ENCODE peak calls at places on chromosomes 11 and 22, in seven cellular contexts. G, J, T, E, F, S and R are unnamed samples.

GRCh38 chr22:48894064-48894671 is 933.5 kb downstream of the BRD1 start:
- DNase-seq in T (no peak), J (no peak), F (peak; percentile 52), G (no peak), E (no peak), S (no peak), R (no peak)

GRCh38 chr11:19455731-19456130 is 215.0 kb upstream of the E2F8 start:
- DNase-seq in J (peak; percentile 30), G (peak; percentile 55), T (no peak), E (peak; percentile 34), F (no peak), S (no peak), R (peak; percentile 11)

GRCh38 chr22:19759459-19759993 is 1.1 kb upstream of the TBX1 start:
- DNase-seq in J (no peak), T (no peak), F (no peak), S (no peak), G (no peak), E (no peak), R (no peak)

GRCh38 chr11:90213322-90213721 is 9.5 kb downstream of the CHORDC1 start:
- DNase-seq in G (no peak), F (no peak), J (no peak), S (no peak), T (no peak), E (no peak), R (no peak)

GRCh38 chr11:75264356-75264755 is 23.8 kb downstream of the TPBGL start:
- DNase-seq in J (no peak), T (no peak), G (no peak), F (no peak), S (no peak), E (no peak), R (no peak)

GRCh38 chr11:6260207-6260726 is 629 bp downstream of the CCKBR start:
- DNase-seq in J (no peak), F (no peak), G (no peak), S (no peak), E (no peak), T (no peak), R (no peak)

GRCh38 chr11:71210861-71211260 is 41.5 kb downstream of the SHANK2 start:
- DNase-seq in S (no peak), E (no peak), G (no peak), T (no peak), F (no peak), J (no peak), R (no peak)

GRCh38 chr11:133810179-133810550 is 35.1 kb downstream of the SPATA19 start:
- DNase-seq in G (no peak), S (no peak), F (no peak), T (no peak), E (no peak), J (no peak), R (no peak)

GRCh38 chr11:119188887-119189286 is 3.6 kb downstream of the NHERF4 start:
- DNase-seq in J (no peak), S (no peak), G (no peak), F (no peak), E (no peak), T (no peak), R (no peak)

GRCh38 chr11:119189393-119189792 is 4.1 kb downstream of the NHERF4 start:
- DNase-seq in S (no peak), E (no peak), F (no peak), G (no peak), J (no peak), T (no peak), R (no peak)

GRCh38 chr11:119188067-119188466 is 2.8 kb downstream of the NHERF4 start:
- DNase-seq in F (no peak), G (no peak), E (no peak), S (no peak), J (no peak), T (no peak), R (no peak)

GRCh38 chr11:119187123-119187892 is 2.0 kb downstream of the NHERF4 start:
- DNase-seq in G (no peak), S (no peak), E (no peak), J (no peak), T (no peak), F (no peak), R (no peak)

DNA sequence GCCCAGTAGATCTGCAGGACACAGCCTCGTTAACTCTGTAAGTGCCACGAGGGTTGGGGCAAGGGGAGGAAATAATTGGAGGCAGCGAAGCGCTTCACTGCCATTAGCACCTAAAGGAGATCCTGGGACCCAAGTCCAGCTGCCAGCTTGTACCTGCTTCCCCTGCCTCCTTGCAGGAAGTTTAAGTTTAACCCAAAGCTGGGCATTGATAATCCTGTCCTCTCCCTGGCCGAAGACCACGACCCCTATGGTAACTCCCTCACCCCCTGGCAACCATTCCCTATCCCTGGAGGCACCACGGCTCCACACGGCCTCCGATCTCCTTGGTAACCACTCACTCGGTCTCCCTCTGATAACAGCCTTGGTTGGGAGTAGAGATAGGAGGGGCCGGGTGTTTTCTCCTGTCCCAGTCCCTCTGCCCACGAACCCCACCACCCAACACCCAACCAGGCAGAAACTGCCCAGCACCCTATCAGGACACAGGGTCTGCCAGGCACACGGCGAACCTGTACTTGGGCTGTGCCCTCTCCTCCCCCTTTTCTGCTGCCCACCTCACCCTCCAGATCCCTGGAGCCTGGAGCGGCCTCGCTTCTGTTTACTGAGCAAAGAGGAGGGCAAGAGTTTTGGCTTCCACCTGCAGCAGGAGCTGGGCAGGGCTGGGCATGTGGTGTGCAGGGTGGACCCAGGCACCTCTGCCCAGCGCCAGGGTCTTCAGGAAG is 800 bp downstream of the NHERF4 start:
- DNase-seq in J (no peak), T (no peak), S (no peak), G (no peak), E (no peak), F (no peak), R (no peak)
- H3K4me3 ChIP-seq in J (no peak overlapping the region), T (no peak overlapping the region), S (no peak overlapping the region), G (no peak overlapping the region), E (no peak overlapping the region), F (no peak overlapping the region), R (no peak overlapping the region)

GRCh38 chr11:63938481-63939350 is at the start of gene NAA40:
- DNase-seq in S (peak; percentile 99), G (peak; percentile 95), F (peak; percentile 95), J (peak; percentile 94), T (peak; percentile 99), E (peak; percentile 87), R (peak; percentile 96)
- TF ChIP-seq CTCF in S (no peak), G (no peak), F (no peak), J (peak; percentile 5), T (no peak), E (no peak), R (no peak)

DNA sequence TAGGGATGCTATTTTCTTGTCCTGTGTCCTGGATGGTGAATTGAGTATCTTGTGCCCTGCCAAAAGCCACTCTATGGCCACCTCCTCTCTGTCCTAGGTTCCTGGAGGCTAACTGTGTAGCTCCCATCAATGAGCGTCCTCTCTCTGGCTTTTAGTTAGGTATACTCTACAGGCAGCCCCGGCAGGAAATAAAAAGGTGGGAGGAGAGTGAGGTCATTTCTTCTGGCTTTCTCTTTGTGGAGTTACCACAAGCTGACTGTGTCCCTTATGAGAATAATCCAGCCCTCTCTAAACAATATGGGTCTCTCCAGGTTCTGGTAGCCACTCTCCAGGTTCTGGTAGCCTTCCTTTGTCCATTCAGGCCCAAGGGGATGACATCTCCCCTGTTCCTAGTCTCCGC is 11.7 kb upstream of the ASPHD2 start:
- DNase-seq in T (peak; percentile 15), G (no peak), J (no peak), S (no peak), E (no peak), F (no peak), R (no peak)
- H3K4me3 ChIP-seq in T (peak overlapping the region; percentile 35), G (no peak overlapping the region), J (no peak overlapping the region), S (no peak overlapping the region), E (no peak overlapping the region), F (no peak overlapping the region), R (no peak overlapping the region)

GRCh38 chr22:31148516-31148915 is 8.2 kb upstream of the PLA2G3 start:
- DNase-seq in T (no peak), G (peak; percentile 77), S (no peak), J (peak; percentile 35), F (peak; percentile 30), E (no peak), R (peak; percentile 57)

GRCh38 chr22:31148953-31149627 is 8.8 kb upstream of the PLA2G3 start:
- DNase-seq in F (peak; percentile 75), S (peak; percentile 89), E (peak; percentile 66), T (peak; percentile 70), J (peak; percentile 80), G (peak; percentile 92), R (peak; percentile 80)

GRCh38 chr22:31153357-31153756 is 6.6 kb upstream of the RNF185 start:
- DNase-seq in T (no peak), E (no peak), S (no peak), J (no peak), F (peak; percentile 16), G (no peak), R (no peak)

GRCh38 chr22:31151872-31152271 is 8.1 kb upstream of the RNF185 start:
- DNase-seq in F (no peak), J (no peak), E (no peak), T (no peak), G (no peak), S (no peak), R (no peak)

GRCh38 chr22:31150615-31151014 is 9.4 kb upstream of the RNF185 start:
- DNase-seq in S (peak; percentile 15), E (no peak), J (no peak), F (no peak), G (peak; percentile 29), T (peak; percentile 18), R (no peak)
- TF ChIP-seq CTCF in S (peak; percentile 41), E (no peak), J (peak; percentile 28), F (no peak), G (peak; percentile 61), T (peak; percentile 53), R (peak; percentile 50)

DNA sequence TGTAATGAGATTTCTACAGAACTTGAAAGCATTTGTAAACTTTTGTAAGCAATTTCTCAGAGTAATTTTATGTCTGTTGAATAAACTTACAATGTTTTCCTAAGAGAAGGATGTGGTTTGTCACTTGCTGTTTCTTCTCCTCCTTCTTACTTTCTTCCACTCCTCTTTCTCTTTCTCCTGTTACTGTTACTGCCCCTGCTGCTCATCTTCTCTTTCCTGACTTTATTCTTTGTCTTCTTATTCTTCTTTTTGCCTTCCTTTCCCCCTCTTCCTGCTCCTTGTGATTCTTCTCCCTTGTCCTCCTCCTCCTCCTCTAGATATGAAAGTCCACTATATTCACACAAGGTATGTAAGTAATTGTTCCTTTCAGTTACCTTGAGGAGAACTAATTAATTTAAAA is 31.1 kb upstream of the MMP7 start:
- DNase-seq in F (no peak), E (no peak), G (no peak), J (no peak), T (no peak), S (no peak), R (no peak)
- H3K4me3 ChIP-seq in F (no peak overlapping the region), E (no peak overlapping the region), G (no peak overlapping the region), J (no peak overlapping the region), T (no peak overlapping the region), S (no peak overlapping the region), R (no peak overlapping the region)